ENCODE peak calls at places on chromosome 10, in five cellular contexts. T, H, K, N and B are unnamed samples.

GRCh38 chr10:90920986-90921643 is at the start of gene ANKRD1:
- DNase-seq in T (no peak), H (no peak), K (peak), N (peak), B (peak)

GRCh38 chr10:4240641-4241197 is 455.7 kb upstream of the KLF6 start:
- DNase-seq in T (no peak), H (no peak), K (no peak), N (peak), B (no peak)

GRCh38 chr10:45468110-45468509 is 94.1 kb downstream of the ALOX5 start:
- DNase-seq in T (no peak), H (no peak), K (no peak), N (no peak), B (no peak)

GRCh38 chr10:57898231-57898630 is 369.5 kb downstream of the IPMK start:
- DNase-seq in T (no peak), H (no peak), K (no peak), N (no peak), B (no peak)

GRCh38 chr10:66258693-66259092 is 667.1 kb upstream of the LRRTM3 start:
- DNase-seq in T (no peak), H (no peak), K (no peak), N (no peak), B (no peak)

GRCh38 chr10:122140477-122140902 is 130.6 kb upstream of the BTBD16 start:
- DNase-seq in T (no peak), H (peak), K (peak), N (peak), B (no peak)

GRCh38 chr10:4081691-4082111 is 296.7 kb upstream of the KLF6 start:
- DNase-seq in T (no peak), H (no peak), K (peak), N (no peak), B (no peak)

GRCh38 chr10:23065549-23065948 is 29.8 kb upstream of the MSRB2 start:
- DNase-seq in T (no peak), H (peak), K (peak), N (peak), B (peak)

GRCh38 chr10:78541528-78542470 is 508.1 kb downstream of the RPS24 start:
- DNase-seq in T (no peak), H (peak), K (no peak), N (peak), B (no peak)

GRCh38 chr10:103668351-103669242 is 175.1 kb downstream of the NEURL1 start:
- DNase-seq in T (peak), H (peak), K (peak), N (peak), B (no peak)

GRCh38 chr10:22912763-22913389 is 15.0 kb upstream of the ARMC3 start:
- DNase-seq in T (no peak), H (no peak), K (no peak), N (no peak), B (no peak)

GRCh38 chr10:96984512-96985225 is 152.6 kb downstream of the LCOR start:
- DNase-seq in T (no peak), H (no peak), K (no peak), N (peak), B (no peak)

GRCh38 chr10:71176661-71177060 is 35.7 kb upstream of the UNC5B start:
- DNase-seq in T (no peak), H (no peak), K (no peak), N (no peak), B (no peak)

GRCh38 chr10:129742742-129743550 is 221.1 kb downstream of the EBF3 start:
- DNase-seq in T (peak), H (peak), K (peak), N (no peak), B (no peak)

GRCh38 chr10:86611386-86611785 is 43.0 kb upstream of the OPN4 start:
- DNase-seq in T (no peak), H (no peak), K (no peak), N (no peak), B (no peak)

GRCh38 chr10:50417906-50418697 is 166.8 kb upstream of the ASAH2 start:
- DNase-seq in T (peak), H (peak), K (peak), N (peak), B (peak)

GRCh38 chr10:3237530-3237929 is 64.9 kb upstream of the PITRM1 start:
- DNase-seq in T (no peak), H (no peak), K (no peak), N (no peak), B (no peak)

GRCh38 chr10:132535065-132535651 is 2.4 kb upstream of the INPP5A start:
- DNase-seq in T (peak), H (peak), K (peak), N (no peak), B (no peak)